ENCODE peak calls at places on chromosomes 12 and 14, in four cellular contexts. D is mesothelial cell of epicardium, V is heart right ventricle, F is GM10248. Y is an unnamed sample.

GRCh38 chr14:60222820-60223219 is 26.2 kb upstream of the PPM1A start:
- DNase-seq in V (peak; percentile 73), D (no peak), F (no peak), Y (peak; percentile 79)

GRCh38 chr14:100106661-100107112 is 41.5 kb downstream of the EVL start:
- DNase-seq in D (no peak), F (no peak), V (no peak), Y (no peak)

GRCh38 chr12:89708793-89709156 is at the start of gene ATP2B1:
- DNase-seq in F (peak; percentile 90), D (peak; percentile 70), V (peak; percentile 89), Y (peak; percentile 89)

GRCh38 chr12:64004639-64005038 is 160.1 kb downstream of the SRGAP1 start:
- DNase-seq in F (no peak), D (no peak), V (no peak), Y (no peak)

GRCh38 chr12:24561882-24562760 is 386.8 kb downstream of the BCAT1 start:
- DNase-seq in V (peak; percentile 69), D (peak; percentile 50), F (peak; percentile 33), Y (peak; percentile 71)

GRCh38 chr14:36996133-36996856 is 176.1 kb downstream of the SLC25A21 start:
- DNase-seq in F (no peak), V (no peak), D (no peak), Y (no peak)

GRCh38 chr12:70393787-70394519 is 27.9 kb downstream of the KCNMB4 start:
- DNase-seq in D (no peak), F (no peak), V (no peak), Y (no peak)

GRCh38 chr12:48296586-48297396 is 53.9 kb downstream of the ZNF641 start:
- DNase-seq in D (peak; percentile 38), F (peak; percentile 31), V (peak; percentile 72), Y (peak; percentile 79)

GRCh38 chr12:19130224-19131019 is 889 bp downstream of the PLEKHA5 start:
- DNase-seq in V (peak; percentile 44), F (peak; percentile 22), D (no peak), Y (peak; percentile 41)

GRCh38 chr12:98416845-98417244 is 98.5 kb upstream of the TMPO start:
- DNase-seq in D (no peak), F (no peak), V (no peak), Y (no peak)

GRCh38 chr12:77724367-77724957 is 106.2 kb upstream of the NAV3 start:
- DNase-seq in V (no peak), D (no peak), F (no peak), Y (no peak)

GRCh38 chr14:104735830-104736642 is 12.0 kb downstream of the ADSS1 start:
- DNase-seq in V (peak; percentile 88), D (no peak), F (no peak), Y (peak; percentile 90)

GRCh38 chr12:125178222-125178621 is 113.0 kb downstream of the AACS start:
- DNase-seq in D (no peak), V (no peak), F (no peak), Y (no peak)

GRCh38 chr12:12467701-12468218 is 94.9 kb downstream of the DUSP16 start:
- DNase-seq in D (no peak), F (no peak), V (no peak), Y (no peak)

GRCh38 chr12:121495746-121496145 is 85.1 kb downstream of the KDM2B start:
- DNase-seq in D (no peak), F (no peak), V (no peak), Y (no peak)

GRCh38 chr14:34857689-34858449 is 17.3 kb downstream of the BAZ1A start:
- DNase-seq in F (no peak), D (no peak), V (no peak), Y (no peak)

GRCh38 chr12:40947812-40948211 is 240.3 kb upstream of the PDZRN4 start:
- DNase-seq in F (no peak), V (no peak), D (no peak), Y (no peak)

GRCh38 chr14:22561661-22562579 is 27.1 kb downstream of the DAD1 start:
- DNase-seq in D (no peak), F (peak; percentile 24), V (no peak), Y (no peak)

GRCh38 chr14:68663385-68664076 is 129.3 kb downstream of the ZFP36L1 start:
- DNase-seq in F (peak; percentile 68), D (no peak), V (no peak), Y (no peak)

GRCh38 chr12:102478416-102479098 is 1.8 kb downstream of the IGF1 start:
- DNase-seq in D (no peak), V (no peak), F (peak; percentile 28), Y (no peak)

GRCh38 chr14:68042591-68043210 is 223.1 kb downstream of the RAD51B start:
- DNase-seq in F (no peak), V (no peak), D (no peak), Y (no peak)

GRCh38 chr12:108930756-108931155 is 50.9 kb downstream of the DAO start:
- DNase-seq in V (no peak), F (no peak), D (no peak), Y (no peak)

GRCh38 chr14:77574446-77575125 is 41.9 kb downstream of the SPTLC2 start:
- DNase-seq in F (no peak), V (no peak), D (no peak), Y (no peak)

GRCh38 chr12:93484315-93484981 is 17.1 kb downstream of the MRPL42 start:
- DNase-seq in V (no peak), D (no peak), F (no peak), Y (no peak)

GRCh38 chr14:31950760-31951637 is 126.1 kb upstream of the ARHGAP5 start:
- DNase-seq in V (peak; percentile 56), F (no peak), D (peak; percentile 46), Y (peak; percentile 61)

GRCh38 chr12:57190821-57191220 is 25.8 kb upstream of the NXPH4 start:
- DNase-seq in V (no peak), F (no peak), D (no peak), Y (no peak)

GRCh38 chr12:104002686-104003085 is 37.0 kb downstream of the TDG start:
- DNase-seq in V (no peak), F (no peak), D (no peak), Y (no peak)

GRCh38 chr14:105562713-105563346 is 36.4 kb downstream of the TMEM121 start:
- DNase-seq in V (no peak), F (no peak), D (no peak), Y (no peak)

GRCh38 chr14:44873536-44873935 is 88.2 kb downstream of the KLHL28 start:
- DNase-seq in D (no peak), F (no peak), V (no peak), Y (no peak)

GRCh38 chr14:85576848-85577541 is 47.1 kb downstream of the FLRT2 start:
- DNase-seq in D (no peak), F (no peak), V (no peak), Y (no peak)

GRCh38 chr12:32124637-32125036 is 18.0 kb downstream of the BICD1 start:
- DNase-seq in F (no peak), D (no peak), V (no peak), Y (no peak)

GRCh38 chr12:129871991-129872969 is 31.5 kb downstream of the TMEM132D start:
- DNase-seq in F (no peak), V (no peak), D (no peak), Y (no peak)

GRCh38 chr12:131452444-131452860 is 258.4 kb upstream of the SFSWAP start:
- DNase-seq in D (no peak), F (peak; percentile 55), V (no peak), Y (no peak)
- TF ChIP-seq CTCF in D (peak; percentile 29), F (peak; percentile 53), V (peak; percentile 35), Y (peak; percentile 26)

DNA sequence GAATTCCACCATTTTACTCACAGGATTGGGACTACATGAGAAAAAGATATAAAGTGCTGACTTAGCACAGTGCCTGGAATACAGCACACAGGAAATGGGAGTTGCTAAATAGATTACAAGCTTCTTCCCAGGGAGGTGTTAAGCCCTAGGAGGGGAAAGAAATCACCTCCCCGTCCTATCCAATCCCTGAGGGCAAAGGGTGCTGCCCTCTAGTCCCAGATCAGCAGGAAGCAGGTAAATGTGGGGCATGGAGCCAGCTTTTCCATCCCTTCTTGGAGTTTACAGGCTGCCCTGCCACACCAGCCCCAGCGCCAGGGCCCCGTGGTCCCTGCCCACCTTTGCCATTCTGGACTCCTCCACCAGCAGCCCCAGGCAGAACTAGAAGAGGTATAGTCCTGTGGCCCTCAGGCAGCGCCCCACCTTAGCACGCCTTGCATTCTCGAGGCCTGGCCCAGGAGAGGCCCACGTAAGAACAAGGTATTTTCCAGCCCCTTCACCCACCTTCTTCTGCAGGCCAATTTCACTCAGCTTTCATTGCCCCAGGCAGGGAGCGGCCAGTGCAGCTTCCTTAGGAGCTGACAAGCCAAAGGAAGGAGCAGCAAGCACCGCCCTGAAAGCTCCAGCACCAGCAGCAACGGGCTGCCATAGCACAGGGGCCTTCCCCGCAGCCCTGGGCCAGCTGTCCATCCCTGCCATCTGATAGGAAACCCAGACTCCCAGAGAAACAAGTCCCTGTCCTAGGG is 28.8 kb upstream of the RPLP0 start:
- DNase-seq in D (no peak), V (no peak), F (no peak), Y (no peak)
- TF ChIP-seq CTCF in D (no peak), V (no peak), F (no peak), Y (no peak)

GRCh38 chr14:75519826-75520692 is 2.2 kb upstream of the BATF start:
- DNase-seq in V (no peak), F (no peak), D (no peak), Y (no peak)

GRCh38 chr14:75520852-75521251 is 1.4 kb upstream of the BATF start:
- DNase-seq in F (no peak), V (no peak), D (no peak), Y (no peak)

GRCh38 chr14:75521415-75522199 is 662 bp upstream of the BATF start:
- DNase-seq in V (no peak), D (no peak), F (no peak), Y (no peak)

GRCh38 chr14:75519394-75519793 is 2.9 kb upstream of the BATF start:
- DNase-seq in F (no peak), D (no peak), V (no peak), Y (no peak)

DNA sequence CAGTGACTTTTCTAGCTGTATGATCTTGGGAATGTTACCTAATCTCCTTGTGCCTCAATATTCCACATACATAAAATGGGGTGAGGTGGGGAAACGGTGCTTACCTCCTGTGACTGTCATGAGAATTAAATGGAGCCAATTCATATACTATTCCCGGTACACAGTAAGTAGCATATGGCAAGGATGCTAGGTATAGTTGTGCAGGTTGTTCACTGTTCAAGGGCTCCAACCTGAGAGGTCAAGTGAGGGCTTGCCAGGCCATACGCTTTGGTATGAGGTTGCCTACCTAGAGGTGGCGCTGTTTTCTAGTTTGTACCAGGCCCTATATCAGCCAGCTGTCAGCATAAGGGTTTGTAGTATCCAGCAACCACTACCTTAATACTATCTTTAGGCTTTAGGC is 3.6 kb upstream of the BATF start:
- DNase-seq in V (no peak), F (no peak), D (no peak), Y (no peak)
- TF ChIP-seq CTCF in V (no peak), F (peak; percentile 57), D (no peak), Y (peak; percentile 32)

GRCh38 chr14:51131516-51131915 is 36.6 kb upstream of the TRIM9 start:
- DNase-seq in D (no peak), F (no peak), V (no peak), Y (no peak)

GRCh38 chr14:51129130-51129529 is 34.2 kb upstream of the TRIM9 start:
- DNase-seq in V (no peak), F (no peak), D (no peak), Y (no peak)
- TF ChIP-seq CTCF in V (no peak), F (no peak), D (no peak), Y (no peak)

Y was measured in left ventricle myocardium inferior.